ENCODE peak calls at places on chromosomes 2 and 18, in seven cellular contexts. R is CD8-positive, alpha-beta T cell; P is activated naive CD8-positive, alpha-beta T cell treated with anti-CD3 and anti-CD28 coated beads, Interleukin-2, amount 50 U/mL, for 24 hours; G is T-helper 1 cell; J is cardiac fibroblast; T is hepatocyte; E is GF-D8. Q is an unnamed sample.

GRCh38 chr2:129806317-129806716 is 173.1 kb upstream of the RAB6C start:
- DNase-seq in R (peak; percentile 27), P (no peak), G (no peak), J (no peak), T (no peak), E (no peak), Q (no peak)

GRCh38 chr2:200308001-200308400 is 1.5 kb downstream of the SPATS2L start:
- DNase-seq in R (no peak), P (no peak), G (no peak), J (peak; percentile 55), T (no peak), E (no peak), Q (no peak)

GRCh38 chr2:138708682-138709241 is 71.4 kb downstream of the NXPH2 start:
- DNase-seq in R (no peak), P (no peak), G (no peak), J (peak; percentile 50), T (no peak), E (no peak), Q (no peak)

GRCh38 chr2:152336103-152336853 is 1.3 kb downstream of the FMNL2 start:
- DNase-seq in R (no peak), P (peak; percentile 16), G (no peak), J (peak; percentile 53), T (peak; percentile 65), E (no peak), Q (no peak)

GRCh38 chr2:169767243-169767888 is 31.3 kb upstream of the SSB start:
- DNase-seq in R (peak; percentile 65), P (peak; percentile 54), G (peak; percentile 32), J (peak; percentile 74), T (peak; percentile 62), E (peak; percentile 18), Q (peak; percentile 43)

GRCh38 chr18:25646971-25647370 is 295.0 kb upstream of the ZNF521 start:
- DNase-seq in R (no peak), P (no peak), G (no peak), J (peak; percentile 45), T (no peak), E (no peak), Q (no peak)

GRCh38 chr2:110105608-110106467 is 9.8 kb downstream of the MALL start:
- DNase-seq in R (no peak), P (no peak), G (no peak), J (peak; percentile 59), T (peak; percentile 69), E (no peak), Q (no peak)

GRCh38 chr2:172096661-172097547 is 5.8 kb downstream of the DLX2 start:
- DNase-seq in R (no peak), P (no peak), G (no peak), J (peak; percentile 67), T (peak; percentile 49), E (no peak), Q (no peak)